ENCODE peak calls at places on chromosomes 13 and 19, in six cellular contexts. H is activated T-cell treated with anti-CD3 and anti-CD28 coated beads, Interleukin-2, amount 50 U/mL, for 72 hours; D is effector CD8-positive, alpha-beta T cell; E is upper lobe of left lung; R is skeletal muscle cell; N is nephron progenitor cell. P is an unnamed sample.

GRCh38 chr19:44741841-44742352 is 6.6 kb upstream of the BCL3 start:
- DNase-seq in N (no peak), H (no peak), D (no peak), E (peak), R (peak), P (peak)

GRCh38 chr19:5250127-5250659 is 90.4 kb downstream of the PTPRS start:
- DNase-seq in H (no peak), E (no peak), D (no peak), R (no peak), N (no peak), P (peak)

GRCh38 chr19:1322198-1322981 is 36.7 kb downstream of the EFNA2 start:
- DNase-seq in E (no peak), N (no peak), D (no peak), H (no peak), R (no peak), P (no peak)

GRCh38 chr19:17977488-17977887 is 10.6 kb downstream of the KCNN1 start:
- DNase-seq in N (no peak), H (no peak), D (no peak), E (no peak), R (no peak), P (no peak)

GRCh38 chr13:106118050-106118449 is 417.4 kb downstream of the EFNB2 start:
- DNase-seq in R (no peak), N (no peak), D (no peak), E (no peak), H (no peak), P (no peak)

GRCh38 chr19:4688587-4688986 is 18.4 kb upstream of the MYDGF start:
- DNase-seq in R (no peak), N (no peak), E (no peak), H (no peak), D (no peak), P (no peak)

GRCh38 chr19:14952767-14953166 is 11.5 kb downstream of the OR7C2 start:
- DNase-seq in R (no peak), E (no peak), D (no peak), N (no peak), H (no peak), P (no peak)

GRCh38 chr19:13718733-13719132 is 45.6 kb upstream of the MRI1 start:
- DNase-seq in H (no peak), D (no peak), R (no peak), E (no peak), N (no peak), P (no peak)